ENCODE peak calls at places on chromosomes 3 and 15, in seven cellular contexts. One of them, this sample, is unnamed. For H3K4me1, the result is how much of the 10 kb centered on the place peaks cover.

GRCh38 chr15:84833447-84833846 is 16.3 kb downstream of the ALPK3 start:
- DNase-seq in stomach: no peak
- DNase-seq in sigmoid colon: no peak
- DNase-seq in esophagus muscularis mucosa: no peak
- DNase-seq in SK-N-SH: no peak
- DNase-seq in HepG2: no peak
- DNase-seq in K562: no peak
- DNase-seq in this sample: no peak

GRCh38 chr3:173584834-173585831 is 187.6 kb downstream of the NLGN1 start:
- DNase-seq in stomach: no peak
- DNase-seq in sigmoid colon: peak
- DNase-seq in esophagus muscularis mucosa: no peak
- DNase-seq in SK-N-SH: peak
- DNase-seq in HepG2: no peak
- DNase-seq in K562: no peak
- DNase-seq in this sample: peak

GRCh38 chr15:39142500-39142899 is 438.4 kb upstream of the THBS1 start:
- DNase-seq in stomach: no peak
- DNase-seq in sigmoid colon: no peak
- DNase-seq in esophagus muscularis mucosa: no peak
- DNase-seq in SK-N-SH: no peak
- DNase-seq in HepG2: no peak
- DNase-seq in K562: no peak
- DNase-seq in this sample: no peak

GRCh38 chr3:359672-360071 is 163.1 kb downstream of the CHL1 start:
- DNase-seq in stomach: no peak
- DNase-seq in sigmoid colon: no peak
- DNase-seq in esophagus muscularis mucosa: no peak
- DNase-seq in SK-N-SH: no peak
- DNase-seq in HepG2: no peak
- DNase-seq in K562: no peak
- DNase-seq in this sample: no peak

GRCh38 chr3:133437391-133438093 is 37.7 kb downstream of the BFSP2 start:
- DNase-seq in stomach: no peak
- DNase-seq in sigmoid colon: no peak
- DNase-seq in esophagus muscularis mucosa: no peak
- DNase-seq in SK-N-SH: peak
- DNase-seq in HepG2: no peak
- DNase-seq in K562: no peak
- DNase-seq in this sample: no peak

GRCh38 chr15:50287324-50288116 is 22.0 kb upstream of the HDC start:
- DNase-seq in stomach: no peak
- DNase-seq in sigmoid colon: no peak
- DNase-seq in esophagus muscularis mucosa: no peak
- DNase-seq in SK-N-SH: no peak
- DNase-seq in HepG2: no peak
- DNase-seq in K562: peak
- DNase-seq in this sample: no peak

GRCh38 chr15:65423977-65424679 is 1.4 kb upstream of the IGDCC4 start:
- DNase-seq in stomach: no peak
- DNase-seq in sigmoid colon: peak
- DNase-seq in esophagus muscularis mucosa: no peak
- DNase-seq in SK-N-SH: no peak
- DNase-seq in HepG2: no peak
- DNase-seq in K562: peak
- DNase-seq in this sample: no peak

GRCh38 chr3:62785384-62785783 is 89.8 kb downstream of the CADPS start:
- DNase-seq in stomach: no peak
- DNase-seq in sigmoid colon: no peak
- DNase-seq in esophagus muscularis mucosa: peak
- DNase-seq in SK-N-SH: no peak
- DNase-seq in HepG2: no peak
- DNase-seq in K562: no peak
- DNase-seq in this sample: no peak

GRCh38 chr3:62723171-62723570 is 152.0 kb downstream of the CADPS start:
- DNase-seq in stomach: no peak
- DNase-seq in sigmoid colon: no peak
- DNase-seq in esophagus muscularis mucosa: no peak
- DNase-seq in SK-N-SH: peak
- DNase-seq in HepG2: no peak
- DNase-seq in K562: no peak
- DNase-seq in this sample: no peak

GRCh38 chr3:38108649-38109579 is 28.0 kb downstream of the ACAA1 start:
- DNase-seq in stomach: peak
- DNase-seq in sigmoid colon: peak
- DNase-seq in esophagus muscularis mucosa: no peak
- DNase-seq in SK-N-SH: no peak
- DNase-seq in HepG2: no peak
- DNase-seq in K562: no peak
- DNase-seq in this sample: no peak

GRCh38 chr3:194134231-194134756 is 1.7 kb upstream of the HES1 start:
- DNase-seq in stomach: peak
- DNase-seq in sigmoid colon: peak
- DNase-seq in esophagus muscularis mucosa: peak
- DNase-seq in SK-N-SH: peak
- DNase-seq in HepG2: no peak
- DNase-seq in K562: peak
- DNase-seq in this sample: peak

GRCh38 chr15:36356978-36357582 is 222.3 kb upstream of the CDIN1 start:
- DNase-seq in stomach: no peak
- DNase-seq in sigmoid colon: no peak
- DNase-seq in esophagus muscularis mucosa: no peak
- DNase-seq in SK-N-SH: peak
- DNase-seq in HepG2: no peak
- DNase-seq in K562: no peak
- DNase-seq in this sample: no peak

GRCh38 chr3:126261037-126261436 is 80.7 kb upstream of the ALDH1L1 start:
- DNase-seq in stomach: peak
- DNase-seq in sigmoid colon: peak
- DNase-seq in esophagus muscularis mucosa: peak
- DNase-seq in SK-N-SH: no peak
- DNase-seq in HepG2: peak
- DNase-seq in K562: peak
- DNase-seq in this sample: peak

GRCh38 chr15:58252586-58253323 is 114.6 kb downstream of the AQP9 start:
- DNase-seq in stomach: no peak
- DNase-seq in sigmoid colon: no peak
- DNase-seq in esophagus muscularis mucosa: no peak
- DNase-seq in SK-N-SH: peak
- DNase-seq in HepG2: no peak
- DNase-seq in K562: no peak
- DNase-seq in this sample: no peak

GRCh38 chr3:56810912-56811544 is 9.3 kb upstream of the ARHGEF3 start:
- DNase-seq in stomach: no peak
- DNase-seq in sigmoid colon: no peak
- DNase-seq in esophagus muscularis mucosa: no peak
- DNase-seq in SK-N-SH: no peak
- DNase-seq in HepG2: no peak
- DNase-seq in K562: no peak
- DNase-seq in this sample: no peak

GRCh38 chr3:139204756-139205155 is 139.1 kb upstream of the MRPS22 start:
- DNase-seq in stomach: no peak
- DNase-seq in sigmoid colon: no peak
- DNase-seq in esophagus muscularis mucosa: peak
- DNase-seq in SK-N-SH: no peak
- DNase-seq in HepG2: no peak
- DNase-seq in K562: no peak
- DNase-seq in this sample: no peak

GRCh38 chr3:170531054-170531453 is 54.8 kb downstream of the SLC7A14 start:
- DNase-seq in stomach: no peak
- DNase-seq in sigmoid colon: no peak
- DNase-seq in esophagus muscularis mucosa: no peak
- DNase-seq in SK-N-SH: no peak
- DNase-seq in HepG2: no peak
- DNase-seq in K562: no peak
- DNase-seq in this sample: no peak

GRCh38 chr3:71423151-71423906 is 160.2 kb downstream of the FOXP1 start:
- DNase-seq in stomach: no peak
- DNase-seq in sigmoid colon: no peak
- DNase-seq in esophagus muscularis mucosa: no peak
- DNase-seq in SK-N-SH: peak
- DNase-seq in HepG2: no peak
- DNase-seq in K562: peak
- DNase-seq in this sample: no peak

GRCh38 chr3:107816082-107816481 is 274.7 kb downstream of the CD47 start:
- DNase-seq in stomach: no peak
- DNase-seq in sigmoid colon: no peak
- DNase-seq in esophagus muscularis mucosa: no peak
- DNase-seq in SK-N-SH: no peak
- DNase-seq in HepG2: no peak
- DNase-seq in K562: no peak
- DNase-seq in this sample: no peak

GRCh38 chr15:96421211-96421610 is 90.7 kb downstream of the NR2F2 start:
- DNase-seq in stomach: peak
- DNase-seq in sigmoid colon: no peak
- DNase-seq in esophagus muscularis mucosa: no peak
- DNase-seq in SK-N-SH: no peak
- DNase-seq in HepG2: no peak
- DNase-seq in K562: no peak
- DNase-seq in this sample: no peak

DNA sequence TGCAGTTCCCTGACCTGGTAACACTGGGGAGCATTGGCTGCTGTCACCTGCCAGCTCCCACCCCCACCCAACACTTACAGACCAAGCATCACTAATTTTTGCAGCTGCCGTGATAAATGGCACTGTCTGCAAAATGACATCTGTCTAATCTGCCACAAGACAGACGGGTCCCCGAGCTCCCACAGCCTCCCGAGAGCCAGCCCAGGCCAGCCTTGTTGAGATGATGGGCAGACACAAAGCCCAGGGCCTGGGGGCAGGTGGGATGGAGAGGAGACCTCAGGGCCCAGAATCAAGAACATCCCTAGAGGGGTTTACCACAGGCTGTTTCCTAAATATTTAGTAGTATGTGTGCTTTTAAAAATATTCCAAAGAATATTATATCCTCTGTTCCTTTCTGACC is 203.4 kb downstream of the TBC1D2B start:
- DNase-seq in stomach: no peak
- DNase-seq in sigmoid colon: no peak
- DNase-seq in esophagus muscularis mucosa: no peak
- DNase-seq in SK-N-SH: no peak
- DNase-seq in HepG2: no peak
- DNase-seq in K562: no peak
- DNase-seq in this sample: no peak
- TF ChIP-seq EP300 in stomach: no peak
- TF ChIP-seq EP300 in sigmoid colon: no peak
- TF ChIP-seq EP300 in esophagus muscularis mucosa: no peak
- TF ChIP-seq EP300 in SK-N-SH: no peak
- TF ChIP-seq EP300 in HepG2: no peak
- TF ChIP-seq EP300 in K562: no peak
- TF ChIP-seq EP300 in this sample: no peak

GRCh38 chr3:128488636-128488994 is 4.4 kb downstream of the GATA2 start:
- DNase-seq in stomach: no peak
- DNase-seq in sigmoid colon: no peak
- DNase-seq in esophagus muscularis mucosa: no peak
- DNase-seq in SK-N-SH: peak
- DNase-seq in HepG2: no peak
- DNase-seq in K562: no peak
- DNase-seq in this sample: no peak
- H3K4me1 ChIP-seq in stomach: half or more
- H3K4me1 ChIP-seq in sigmoid colon: half or more
- H3K4me1 ChIP-seq in esophagus muscularis mucosa: half or more
- H3K4me1 ChIP-seq in SK-N-SH: under half
- H3K4me1 ChIP-seq in HepG2: under half
- H3K4me1 ChIP-seq in K562: under half
- H3K4me1 ChIP-seq in this sample: half or more

DNA sequence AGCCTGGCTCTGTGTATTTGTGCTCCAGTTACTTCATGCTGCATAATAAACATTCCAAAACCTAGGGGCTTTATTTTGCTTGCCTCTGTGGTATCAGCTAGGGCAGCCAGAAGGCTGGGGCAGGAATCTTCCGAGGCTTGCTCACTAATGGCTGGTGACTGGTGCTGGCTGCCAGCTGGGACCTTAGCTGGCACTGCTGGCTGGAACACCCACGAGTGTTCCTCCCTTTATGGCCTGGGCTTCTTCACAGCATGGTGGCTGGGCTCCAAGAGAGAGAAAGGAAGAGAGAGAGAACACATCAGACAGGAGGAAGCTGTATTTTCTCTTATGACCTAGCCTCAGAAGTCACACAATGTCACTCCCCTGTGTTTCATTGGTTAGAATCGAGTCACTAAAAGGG is 23.9 kb upstream of the CDCP1 start:
- DNase-seq in stomach: no peak
- DNase-seq in sigmoid colon: peak
- DNase-seq in esophagus muscularis mucosa: no peak
- DNase-seq in SK-N-SH: no peak
- DNase-seq in HepG2: no peak
- DNase-seq in K562: no peak
- DNase-seq in this sample: peak
- TF ChIP-seq POLR2AphosphoS5 in stomach: no peak
- TF ChIP-seq POLR2AphosphoS5 in sigmoid colon: peak
- TF ChIP-seq POLR2AphosphoS5 in esophagus muscularis mucosa: no peak
- TF ChIP-seq POLR2AphosphoS5 in SK-N-SH: no peak
- TF ChIP-seq POLR2AphosphoS5 in HepG2: no peak
- TF ChIP-seq POLR2AphosphoS5 in K562: no peak
- TF ChIP-seq POLR2AphosphoS5 in this sample: peak

DNA sequence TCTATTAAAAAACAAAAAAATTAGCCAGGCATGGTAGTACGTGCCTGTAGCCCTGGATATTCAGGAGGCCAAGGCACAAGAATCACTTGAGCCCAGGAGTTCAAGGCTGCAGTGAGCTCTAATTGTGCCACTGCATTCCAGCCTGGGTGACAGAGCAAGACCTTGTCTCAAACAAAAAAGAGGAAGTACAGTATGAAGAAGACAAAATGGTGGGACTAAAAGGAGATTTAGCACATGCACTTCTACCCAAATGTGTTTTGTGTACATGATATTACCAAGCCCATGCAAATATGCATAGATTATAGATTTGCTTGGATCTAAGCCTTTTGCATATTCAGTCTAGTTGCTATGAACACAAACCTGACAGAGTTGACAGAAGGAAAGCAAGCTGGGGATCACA is 49.2 kb downstream of the TGM4 start:
- DNase-seq in stomach: no peak
- DNase-seq in sigmoid colon: no peak
- DNase-seq in esophagus muscularis mucosa: no peak
- DNase-seq in SK-N-SH: no peak
- DNase-seq in HepG2: no peak
- DNase-seq in K562: no peak
- DNase-seq in this sample: no peak
- TF ChIP-seq EP300 in stomach: no peak
- TF ChIP-seq EP300 in sigmoid colon: no peak
- TF ChIP-seq EP300 in esophagus muscularis mucosa: no peak
- TF ChIP-seq EP300 in SK-N-SH: no peak
- TF ChIP-seq EP300 in HepG2: no peak
- TF ChIP-seq EP300 in K562: no peak
- TF ChIP-seq EP300 in this sample: no peak

DNA sequence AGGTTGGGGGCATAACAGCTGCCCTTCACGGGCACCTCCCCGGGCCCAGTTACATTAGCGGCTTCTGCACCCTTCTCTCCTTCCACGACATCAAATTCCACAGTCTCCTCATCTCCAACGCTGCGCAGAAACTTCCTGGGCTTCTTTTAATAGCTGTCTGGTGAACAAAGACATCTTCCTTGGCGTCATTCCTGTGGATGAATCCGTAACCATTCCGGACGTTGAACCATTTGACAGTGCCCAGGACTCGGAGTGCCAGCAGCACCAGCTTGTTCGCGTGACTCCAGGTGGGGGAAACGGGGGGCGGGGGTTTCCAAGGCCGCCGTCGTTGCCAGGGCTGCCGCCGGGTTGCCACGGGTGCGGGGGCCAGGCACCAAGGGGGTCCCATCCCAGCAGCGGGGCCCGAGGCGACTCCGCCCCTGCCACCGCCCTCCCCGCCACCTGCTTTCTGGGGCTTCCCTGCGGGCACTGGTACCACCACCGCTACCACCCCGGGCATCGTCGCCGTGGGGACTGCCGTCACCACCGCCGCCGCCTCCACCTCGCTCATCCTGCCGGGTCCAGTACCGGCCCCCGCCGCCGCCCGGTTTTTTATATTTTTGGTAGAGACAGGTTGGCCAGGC is 22.8 kb downstream of the RGMA start:
- DNase-seq in stomach: no peak
- DNase-seq in sigmoid colon: peak
- DNase-seq in esophagus muscularis mucosa: no peak
- DNase-seq in SK-N-SH: no peak
- DNase-seq in HepG2: no peak
- DNase-seq in K562: no peak
- DNase-seq in this sample: no peak
- H3K4me1 ChIP-seq in stomach: half or more
- H3K4me1 ChIP-seq in sigmoid colon: half or more
- H3K4me1 ChIP-seq in esophagus muscularis mucosa: half or more
- H3K4me1 ChIP-seq in SK-N-SH: under half
- H3K4me1 ChIP-seq in HepG2: under half
- H3K4me1 ChIP-seq in K562: under half
- H3K4me1 ChIP-seq in this sample: under half

This sample was measured in transverse colon.